ENCODE peak calls at places on chromosomes 12 and 14, in four cellular contexts. J, C, Z and L are unnamed samples.

GRCh38 chr14:24032727-24033418 is 18.9 kb upstream of the CARMIL3 start:
- DNase-seq in J (peak), Z (no peak), C (peak), L (peak)

GRCh38 chr12:57524814-57525614 is 2.4 kb downstream of the MBD6 start:
- DNase-seq in J (no peak), Z (no peak), C (no peak), L (no peak)

GRCh38 chr14:104893435-104894207 is 28.6 kb downstream of the CEP170B start:
- DNase-seq in Z (no peak), J (no peak), C (no peak), L (no peak)

GRCh38 chr14:57461777-57462320 is 31.8 kb downstream of the CCDC198 start:
- DNase-seq in J (no peak), Z (no peak), C (no peak), L (no peak)

GRCh38 chr12:115817399-115817798 is 460.1 kb downstream of the MED13L start:
- DNase-seq in J (no peak), C (peak), Z (no peak), L (no peak)

GRCh38 chr12:120228041-120228290 is 27.1 kb upstream of the RPLP0 start:
- DNase-seq in Z (no peak), C (no peak), J (no peak), L (no peak)

GRCh38 chr14:49552630-49553029 is 33.5 kb downstream of the RPS29 start:
- DNase-seq in Z (no peak), C (no peak), J (no peak), L (no peak)

GRCh38 chr12:76135456-76135855 is 51.0 kb upstream of the NAP1L1 start:
- DNase-seq in Z (no peak), J (no peak), C (no peak), L (no peak)

GRCh38 chr12:76346798-76347420 is 1.3 kb downstream of the BBS10 start:
- DNase-seq in C (peak), J (no peak), Z (no peak), L (peak)

GRCh38 chr14:77912754-77913556 is 113.0 kb downstream of the ADCK1 start:
- DNase-seq in Z (no peak), C (no peak), J (no peak), L (no peak)

GRCh38 chr12:45789025-45789424 is 59.5 kb downstream of the ARID2 start:
- DNase-seq in J (no peak), C (peak), Z (no peak), L (peak)

GRCh38 chr14:70706177-70706576 is 64.5 kb downstream of the TTC9 start:
- DNase-seq in Z (no peak), C (no peak), J (no peak), L (no peak)

GRCh38 chr14:92914087-92914656 is 8.8 kb upstream of the CHGA start:
- DNase-seq in Z (peak), J (no peak), C (peak), L (peak)

GRCh38 chr12:28313631-28314030 is 123.4 kb downstream of the CCDC91 start:
- DNase-seq in C (peak), J (no peak), Z (no peak), L (peak)

GRCh38 chr14:75518625-75519024 is 3.6 kb upstream of the BATF start:
- DNase-seq in C (peak), Z (no peak), J (no peak), L (peak)

GRCh38 chr12:130300090-130300489 is 37.6 kb upstream of the PIWIL1 start:
- DNase-seq in Z (no peak), J (no peak), C (no peak), L (no peak)

GRCh38 chr12:78457951-78458350 is 406.6 kb upstream of the SYT1 start:
- DNase-seq in J (no peak), Z (no peak), C (peak), L (peak)

GRCh38 chr12:106415134-106415533 is 57.6 kb downstream of the POLR3B start:
- DNase-seq in C (no peak), Z (no peak), J (no peak), L (peak)

GRCh38 chr12:78018146-78018910 is 187.6 kb downstream of the NAV3 start:
- DNase-seq in C (peak), Z (no peak), J (no peak), L (peak)

DNA sequence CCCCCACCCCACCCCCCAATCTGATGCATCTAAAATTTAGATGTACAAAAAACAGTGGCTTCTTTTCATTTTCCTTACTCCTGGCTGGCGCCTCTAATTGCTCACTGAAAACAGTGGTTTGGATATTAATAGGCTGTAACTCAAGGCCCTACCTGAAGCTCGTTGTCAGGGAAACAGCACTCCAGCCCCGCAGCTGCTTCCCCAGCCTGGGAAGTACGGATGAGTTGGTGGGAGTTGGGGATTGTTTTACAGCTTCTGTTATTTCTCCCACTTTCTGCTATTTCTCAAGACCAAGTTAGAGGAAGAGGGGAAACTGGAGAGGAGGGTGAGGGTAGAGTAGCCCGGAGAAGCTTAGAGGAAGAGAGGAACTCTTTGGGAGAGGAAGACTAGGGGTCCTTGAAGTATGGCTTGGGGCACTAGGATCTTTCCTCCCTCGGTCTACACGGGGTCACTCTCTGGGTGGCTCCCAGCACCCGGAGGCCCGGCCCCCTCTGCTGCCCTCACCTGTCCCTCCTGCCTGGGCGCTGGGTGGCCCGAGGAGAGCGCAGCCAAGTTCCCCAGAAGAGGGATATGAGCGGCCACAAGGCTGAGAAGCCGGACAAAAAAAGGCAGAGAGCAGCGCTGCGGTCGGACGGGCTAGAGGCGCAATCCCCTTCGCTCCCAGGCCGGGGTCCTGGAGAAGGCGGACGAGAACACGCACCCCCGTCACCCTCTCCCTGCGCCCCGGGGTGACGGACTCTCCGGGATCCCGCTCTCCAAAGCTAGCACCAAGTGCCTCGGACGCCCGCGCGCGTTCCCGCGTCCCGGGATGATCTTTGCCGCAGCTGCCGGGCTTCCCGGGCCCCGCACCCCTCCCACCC is 702 bp downstream of the SPTB start:
- DNase-seq in Z (no peak), J (no peak), C (no peak), L (no peak)
- H3K4me3 ChIP-seq in Z (peak), J (no peak), C (no peak), L (no peak)

DNA sequence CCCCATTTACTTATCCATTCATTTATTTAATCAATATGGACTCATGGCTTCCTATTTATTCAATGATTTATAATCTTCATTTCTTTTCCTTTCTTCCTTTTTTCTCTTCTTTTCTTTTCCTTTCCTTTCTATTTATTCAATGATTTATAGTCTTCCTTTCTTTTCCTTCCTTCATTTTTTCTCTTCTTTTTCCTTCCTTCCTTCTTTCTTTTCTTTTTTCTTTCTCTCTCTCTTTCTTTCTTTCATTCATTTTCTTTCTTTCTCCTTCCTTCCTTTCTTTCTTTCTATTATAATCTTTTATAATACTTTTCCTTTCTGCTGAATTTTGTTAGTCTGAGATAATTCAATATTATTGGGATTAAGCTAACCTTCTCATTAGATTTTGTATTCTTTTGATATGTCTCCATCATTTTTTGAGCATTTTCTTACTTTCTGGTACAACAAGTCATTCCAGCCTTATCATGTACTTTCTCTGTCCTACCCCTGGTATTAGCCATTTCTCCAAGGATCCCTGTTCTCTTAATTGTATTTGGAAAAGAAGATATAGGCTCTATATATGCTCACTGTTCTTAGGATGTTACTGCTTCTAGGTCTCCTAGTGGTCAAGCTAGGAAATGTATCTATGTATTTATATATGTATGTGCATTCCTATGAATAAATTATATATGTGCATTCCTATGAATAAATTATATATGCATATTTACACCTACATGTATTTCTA is 12.1 kb downstream of the LACRT start:
- DNase-seq in C (peak), J (no peak), Z (no peak), L (peak)
- TF ChIP-seq CTCF in C (peak), J (no peak), Z (no peak), L (peak)

DNA sequence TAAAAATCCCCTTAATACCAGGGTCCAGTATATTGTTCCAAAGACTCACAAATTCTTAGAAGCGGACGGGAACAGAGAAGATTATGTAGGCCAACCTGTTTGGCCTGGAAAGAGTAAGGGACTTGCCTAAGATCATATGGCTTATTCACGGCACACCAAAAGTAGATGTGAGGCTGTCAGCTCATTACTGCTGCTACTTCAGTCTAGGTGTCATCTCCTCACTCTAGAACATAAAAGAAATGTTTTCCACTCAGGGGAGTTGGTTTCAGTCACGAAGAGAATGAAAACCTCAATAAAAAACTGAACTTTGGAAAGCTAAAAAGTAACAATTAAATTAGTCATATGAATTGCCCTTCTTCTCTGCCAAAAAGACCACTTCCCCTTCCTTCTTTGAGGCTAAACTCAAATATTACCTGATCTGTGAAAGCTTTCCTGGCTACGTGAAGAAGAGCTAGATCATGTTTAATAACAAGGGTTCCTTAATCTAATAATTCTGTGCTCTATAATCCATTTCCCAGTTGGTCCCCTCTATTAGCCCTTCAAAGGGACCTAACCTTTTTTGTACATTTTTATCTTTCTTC is 710 bp upstream of the CEP128 start:
- DNase-seq in J (no peak), C (no peak), Z (no peak), L (no peak)
- H3K4me3 ChIP-seq in J (no peak), C (peak), Z (peak), L (peak)

GRCh38 chr14:22012452-22012851 is 338.8 kb upstream of the OR4E1 start:
- DNase-seq in Z (no peak), C (no peak), J (no peak), L (no peak)
- TF ChIP-seq CTCF in Z (no peak), C (no peak), J (no peak), L (no peak)